ENCODE peak calls at places on chromosomes 3 and 15, in eight cellular contexts. W is sigmoid colon, E is spleen, C is H1, D is GM23338, X is stomach, A is breast epithelium, O is SK-N-MC. R is an unnamed sample.
A peak's percentile ranks its signal among the peaks of the same experiment; 100 is the strongest.

GRCh38 chr3:13045904-13046568 is 27.2 kb downstream of the IQSEC1 start:
- DNase-seq in X (no peak), A (no peak), O (no peak), D (no peak), C (no peak), W (no peak), E (peak; percentile 92), R (peak; percentile 69)

GRCh38 chr15:96409231-96410138 is 79.0 kb downstream of the NR2F2 start:
- DNase-seq in W (no peak), C (no peak), E (no peak), O (no peak), A (no peak), X (no peak), D (peak; percentile 67), R (no peak)

GRCh38 chr15:35667908-35668307 is 121.9 kb upstream of the DPH6 start:
- DNase-seq in E (no peak), C (no peak), X (no peak), D (no peak), W (no peak), O (no peak), A (no peak), R (no peak)

GRCh38 chr15:70111203-70112017 is 13.7 kb upstream of the TLE3 start:
- DNase-seq in E (no peak), O (peak; percentile 66), A (peak; percentile 44), W (peak; percentile 91), D (peak; percentile 93), X (peak; percentile 53), C (peak; percentile 60), R (no peak)

GRCh38 chr3:71944482-71944881 is 159.5 kb upstream of the PROK2 start:
- DNase-seq in E (no peak), O (no peak), W (no peak), A (no peak), D (no peak), C (no peak), X (no peak), R (no peak)

GRCh38 chr15:87816811-87817210 is 439.7 kb downstream of the NTRK3 start:
- DNase-seq in X (no peak), O (no peak), C (no peak), E (no peak), A (no peak), W (no peak), D (no peak), R (no peak)

GRCh38 chr3:187979543-187979942 is 174.4 kb upstream of the LPP start:
- DNase-seq in E (no peak), A (no peak), W (no peak), D (no peak), O (no peak), X (no peak), C (no peak), R (no peak)

GRCh38 chr3:196528639-196529233 is 13.6 kb upstream of the SMCO1 start:
- DNase-seq in X (peak; percentile 68), O (no peak), D (peak; percentile 87), E (peak; percentile 95), W (peak; percentile 79), A (peak; percentile 30), C (peak; percentile 17), R (peak; percentile 86)

GRCh38 chr15:91214675-91215590 is 114.9 kb downstream of the SV2B start:
- DNase-seq in A (no peak), C (no peak), E (no peak), X (no peak), W (no peak), D (peak; percentile 37), O (no peak), R (no peak)

GRCh38 chr3:128294999-128295468 is 141.8 kb downstream of the EEFSEC start:
- DNase-seq in X (no peak), D (no peak), O (no peak), C (no peak), W (no peak), A (peak; percentile 14), E (no peak), R (no peak)

GRCh38 chr15:85312925-85313324 is 67.5 kb upstream of the AKAP13 start:
- DNase-seq in E (no peak), O (no peak), D (peak; percentile 49), W (no peak), A (no peak), C (no peak), X (no peak), R (no peak)

GRCh38 chr15:57444877-57445513 is 68.7 kb downstream of the CGNL1 start:
- DNase-seq in E (no peak), X (no peak), C (no peak), W (no peak), O (no peak), D (no peak), A (no peak), R (no peak)

GRCh38 chr15:33857726-33858125 is 110.6 kb upstream of the CHRM5 start:
- DNase-seq in A (no peak), C (no peak), D (no peak), E (no peak), O (no peak), X (no peak), W (no peak), R (no peak)

GRCh38 chr3:176988795-176989194 is 208.5 kb downstream of the TBL1XR1 start:
- DNase-seq in O (no peak), D (no peak), W (no peak), A (no peak), E (no peak), X (no peak), C (no peak), R (no peak)

GRCh38 chr15:71364117-71364584 is 248.9 kb downstream of the THSD4 start:
- DNase-seq in X (no peak), E (no peak), O (no peak), W (no peak), A (no peak), D (no peak), C (no peak), R (no peak)

GRCh38 chr3:171994646-171995441 is 44.5 kb upstream of the FNDC3B start:
- DNase-seq in O (no peak), A (no peak), D (no peak), X (no peak), E (no peak), C (no peak), W (no peak), R (no peak)

GRCh38 chr3:125054436-125055164 is 1.2 kb downstream of the HEG1 start:
- DNase-seq in D (peak; percentile 52), X (no peak), A (no peak), O (no peak), W (no peak), E (peak; percentile 72), C (no peak), R (peak; percentile 30)

GRCh38 chr3:49053543-49053942 is 24.3 kb upstream of the IMPDH2 start:
- DNase-seq in A (no peak), D (no peak), C (no peak), X (no peak), W (no peak), O (no peak), E (no peak), R (no peak)

GRCh38 chr15:75861750-75862402 is 18.6 kb downstream of the UBE2Q2 start:
- DNase-seq in O (no peak), D (no peak), X (no peak), A (no peak), W (no peak), C (no peak), E (no peak), R (no peak)

GRCh38 chr15:81909229-81910087 is 136.4 kb downstream of the MEX3B start:
- DNase-seq in W (no peak), E (no peak), A (no peak), C (no peak), X (no peak), O (peak; percentile 61), D (peak; percentile 17), R (no peak)

GRCh38 chr15:58551084-58551763 is 119.4 kb downstream of the LIPC start:
- DNase-seq in W (no peak), D (no peak), A (no peak), C (no peak), X (peak; percentile 14), E (no peak), O (no peak), R (no peak)

GRCh38 chr15:99476413-99477222 is 89.2 kb upstream of the MEF2A start:
- DNase-seq in C (no peak), A (peak; percentile 57), D (no peak), W (peak; percentile 89), X (peak; percentile 43), E (peak; percentile 90), O (no peak), R (peak; percentile 45)
- TF ChIP-seq POLR2AphosphoS5 in C (no peak), A (peak; percentile 39), D (no peak), W (peak; percentile 66), X (peak; percentile 79), E (peak; percentile 80), O (no peak), R (no peak)

DNA sequence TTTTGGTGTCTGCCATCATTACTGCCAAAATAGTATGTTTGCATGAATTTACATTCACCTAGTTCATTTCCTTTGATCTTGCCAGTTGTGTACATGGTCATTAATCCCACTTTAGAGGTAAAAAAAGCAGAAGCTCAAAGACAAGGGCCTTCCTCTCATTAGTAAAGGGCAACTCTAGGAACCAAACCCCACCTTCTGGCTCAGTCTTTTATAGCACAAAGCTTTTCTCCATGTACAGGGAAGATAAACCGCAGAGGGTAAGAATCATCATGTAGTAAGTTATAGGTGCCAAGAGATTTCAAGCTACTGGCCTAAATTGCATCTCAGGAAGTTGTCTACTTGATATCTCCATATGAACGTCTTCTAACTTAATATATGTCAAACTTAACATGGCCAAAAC is 19.3 kb upstream of the SPG21 start:
- DNase-seq in X (no peak), D (peak; percentile 45), E (no peak), W (no peak), O (no peak), C (no peak), A (no peak), R (no peak)
- TF ChIP-seq POLR2AphosphoS5 in X (no peak), D (no peak), E (no peak), W (no peak), O (no peak), C (no peak), A (no peak), R (no peak)

DNA sequence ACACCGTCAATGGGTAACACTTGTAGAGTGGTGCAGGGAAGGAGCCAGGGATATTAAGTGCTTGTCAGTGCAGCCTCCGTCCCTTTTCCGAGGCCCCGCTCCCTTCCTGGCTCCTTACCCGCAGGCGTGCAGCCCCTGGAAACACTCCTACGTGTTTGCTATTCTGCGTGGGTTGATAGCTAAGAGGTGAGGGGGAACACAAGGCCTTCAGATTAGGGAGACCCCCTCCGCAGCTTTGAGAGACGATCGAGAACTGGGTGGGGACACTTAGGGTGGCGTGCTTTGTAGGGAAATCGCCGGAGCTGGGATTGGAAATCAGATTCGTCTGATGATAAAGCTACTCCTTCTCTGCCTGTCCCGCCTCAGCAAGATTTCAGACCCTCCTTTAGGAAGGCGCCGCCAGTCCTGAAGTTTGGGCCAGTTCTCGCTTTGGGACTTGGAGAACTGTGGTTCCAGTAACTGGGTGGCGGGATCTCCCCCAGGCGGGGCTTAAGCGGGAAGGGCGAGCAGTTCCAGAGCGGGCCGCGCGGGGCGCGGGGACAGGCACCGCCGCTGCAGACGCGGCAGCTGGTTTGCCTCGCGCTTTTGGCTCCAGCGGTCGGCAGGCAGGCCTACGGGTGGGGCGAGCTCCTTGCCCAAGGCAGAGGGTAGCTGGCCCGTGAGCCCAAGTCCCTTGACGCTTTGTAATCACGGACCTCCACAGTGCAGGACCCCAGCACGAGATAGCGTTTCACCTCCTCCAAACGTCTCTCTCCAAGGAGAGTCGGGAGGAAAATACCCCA is 8.0 kb upstream of the FAM107A start:
- DNase-seq in A (peak; percentile 70), X (peak; percentile 79), E (peak; percentile 94), O (no peak), W (peak; percentile 93), D (peak; percentile 94), C (no peak), R (peak; percentile 80)
- TF ChIP-seq POLR2AphosphoS5 in A (peak; percentile 26), X (peak; percentile 29), E (peak; percentile 82), O (no peak), W (peak; percentile 59), D (peak; percentile 15), C (no peak), R (no peak)

GRCh38 chr15:67050062-67050461 is 15.3 kb upstream of the SMAD3 start:
- DNase-seq in C (no peak), X (no peak), D (no peak), O (no peak), W (peak; percentile 35), E (no peak), A (no peak), R (no peak)
- TF ChIP-seq POLR2AphosphoS5 in C (no peak), X (no peak), D (no peak), O (no peak), W (no peak), E (no peak), A (no peak), R (no peak)